ENCODE peak calls at places on chromosomes 5 and 9, in nine cellular contexts. P, D, I, Z, A, V, U, Y and G are unnamed samples.

GRCh38 chr5:77641963-77642589 is 3.6 kb upstream of the OTP start:
- DNase-seq in U (no peak), V (no peak), P (no peak), I (peak), D (no peak), Z (no peak), Y (no peak), A (no peak), G (no peak)

GRCh38 chr5:133265720-133266575 is 214.1 kb downstream of the HSPA4 start:
- DNase-seq in I (no peak), P (no peak), D (no peak), V (peak), Z (no peak), U (no peak), A (no peak), Y (peak), G (no peak)

GRCh38 chr5:9686211-9686610 is 56.1 kb upstream of the TAS2R1 start:
- DNase-seq in U (no peak), Z (no peak), P (peak), I (no peak), A (no peak), D (no peak), V (peak), Y (peak), G (peak)

GRCh38 chr5:168356592-168356991 is 65.1 kb downstream of the WWC1 start:
- DNase-seq in P (no peak), V (no peak), A (no peak), U (no peak), Z (no peak), I (no peak), D (no peak), Y (no peak), G (no peak)

GRCh38 chr9:21993893-21994525 is at the start of gene CDKN2A:
- DNase-seq in P (peak), D (peak), Y (no peak), I (peak), A (no peak), U (no peak), V (peak), Z (no peak), G (peak)

GRCh38 chr9:21813575-21814473 is 11.4 kb downstream of the MTAP start:
- DNase-seq in D (peak), Y (peak), I (peak), P (peak), V (peak), U (peak), A (peak), Z (no peak), G (peak)

GRCh38 chr9:115595951-115596742 is 478.2 kb upstream of the TNC start:
- DNase-seq in D (no peak), Z (no peak), A (no peak), U (no peak), Y (peak), P (no peak), V (peak), I (peak), G (peak)

GRCh38 chr5:96324708-96325107 is 108.3 kb downstream of the PCSK1 start:
- DNase-seq in Z (no peak), P (peak), U (no peak), Y (peak), D (no peak), A (peak), I (no peak), V (peak), G (peak)

GRCh38 chr5:88883059-88883565 is at the start of gene MEF2C:
- DNase-seq in U (peak), D (peak), I (peak), P (no peak), V (peak), Z (peak), Y (peak), A (peak), G (peak)

GRCh38 chr9:11158676-11159075 is 545.9 kb upstream of the PTPRD start:
- DNase-seq in D (no peak), P (no peak), A (no peak), Z (no peak), V (no peak), U (no peak), Y (no peak), I (no peak), G (no peak)

GRCh38 chr5:135067587-135067986 is 33.6 kb upstream of the PITX1 start:
- DNase-seq in Y (no peak), P (peak), A (no peak), D (peak), V (no peak), U (no peak), I (no peak), Z (no peak), G (no peak)

GRCh38 chr9:89710689-89711088 is 105.9 kb downstream of the GADD45G start:
- DNase-seq in Y (peak), Z (no peak), A (no peak), P (no peak), I (no peak), D (no peak), V (peak), U (no peak), G (no peak)

GRCh38 chr9:18568969-18569368 is 95.0 kb downstream of the ADAMTSL1 start:
- DNase-seq in V (no peak), U (no peak), D (no peak), A (no peak), I (no peak), Y (no peak), Z (no peak), P (no peak), G (peak)

GRCh38 chr9:2655411-2655901 is 33.9 kb downstream of the VLDLR start:
- DNase-seq in D (peak), Z (no peak), V (peak), A (no peak), I (no peak), P (peak), U (no peak), Y (peak), G (peak)

GRCh38 chr5:71528206-71528605 is 58.9 kb upstream of the MCCC2 start:
- DNase-seq in P (no peak), Z (no peak), D (no peak), U (no peak), A (no peak), V (peak), I (no peak), Y (no peak), G (peak)

GRCh38 chr9:135158572-135158937 is 71.1 kb downstream of the OLFM1 start:
- DNase-seq in V (no peak), U (no peak), P (no peak), Y (no peak), A (no peak), I (no peak), Z (no peak), D (no peak), G (no peak)

GRCh38 chr9:87684627-87685204 is 41.2 kb upstream of the CTSL start:
- DNase-seq in P (no peak), Y (no peak), V (peak), D (no peak), I (peak), A (peak), U (peak), Z (peak), G (peak)

GRCh38 chr5:123423278-123424149 is at the start of gene CEP120:
- DNase-seq in V (peak), P (peak), Y (peak), D (peak), U (peak), Z (peak), A (peak), I (peak), G (peak)

GRCh38 chr5:40166757-40167156 is 513.0 kb upstream of the PTGER4 start:
- DNase-seq in Z (no peak), I (no peak), V (peak), D (no peak), U (no peak), P (no peak), A (no peak), Y (peak), G (peak)

GRCh38 chr9:131525643-131526565 is 5.2 kb downstream of the UCK1 start:
- DNase-seq in A (no peak), Y (no peak), U (no peak), D (no peak), I (no peak), V (no peak), P (no peak), Z (no peak), G (no peak)

GRCh38 chr5:73786043-73786831 is 160.2 kb downstream of the ARHGEF28 start:
- DNase-seq in Y (no peak), U (no peak), A (no peak), V (no peak), I (no peak), D (no peak), Z (no peak), P (no peak), G (no peak)

DNA sequence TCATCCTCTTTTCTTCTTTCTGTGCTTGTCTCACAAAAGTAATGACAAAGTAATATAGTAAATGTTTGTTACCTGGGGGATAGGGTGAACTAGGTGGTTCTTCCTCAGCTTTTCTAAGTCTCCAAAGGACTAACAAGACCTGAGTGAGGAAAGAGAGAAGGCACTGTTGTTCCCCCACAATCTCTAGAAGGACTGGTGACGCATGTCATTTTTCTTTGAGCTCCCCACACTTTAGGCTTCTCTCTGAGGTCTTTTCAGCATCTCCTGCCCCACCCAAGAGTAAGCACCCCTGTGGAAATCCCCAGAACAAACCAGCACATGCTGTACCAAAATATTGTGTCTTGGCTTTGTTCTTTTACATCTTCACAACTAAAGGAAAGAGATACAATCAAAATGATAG is 2.4 kb upstream of the IL7R start:
- DNase-seq in A (no peak), I (no peak), V (no peak), D (no peak), P (no peak), Y (no peak), Z (no peak), U (no peak), G (no peak)
- H3K27ac ChIP-seq in A (no peak), I (no peak), V (no peak), D (peak), P (no peak), Y (no peak), Z (no peak), U (no peak), G (no peak)

DNA sequence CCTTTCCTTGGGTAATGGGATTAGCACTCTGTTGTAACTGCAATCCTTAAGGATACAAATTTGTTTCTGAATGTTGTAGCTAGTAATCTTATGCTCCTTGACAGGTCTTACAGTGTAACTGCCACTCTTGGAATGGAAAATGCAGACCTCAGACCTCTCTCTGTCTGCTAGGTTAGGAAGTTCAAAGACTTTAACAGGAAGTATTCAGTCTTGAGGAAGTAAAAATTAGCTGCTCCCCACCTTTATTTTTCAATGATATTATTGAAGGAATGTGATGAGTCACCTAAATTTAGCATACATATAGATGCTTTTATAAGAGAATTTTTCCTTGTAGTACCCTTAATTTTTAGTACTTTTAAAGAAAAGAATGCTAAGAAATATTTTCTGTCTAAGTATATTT is 71.5 kb downstream of the PAM start:
- DNase-seq in I (peak), A (peak), D (no peak), U (no peak), V (no peak), Z (no peak), P (peak), Y (no peak), G (no peak)
- H2AFZ ChIP-seq in I (no peak), A (no peak), D (no peak), U (no peak), V (no peak), Z (no peak), P (no peak), Y (no peak), G (no peak)

GRCh38 chr9:127895811-127896210 is 3.6 kb downstream of the ST6GALNAC6 start:
- DNase-seq in A (no peak), D (no peak), V (no peak), Y (no peak), P (no peak), Z (no peak), I (no peak), U (no peak), G (no peak)

GRCh38 chr9:127899200-127899943 is at the start of gene ST6GALNAC6:
- DNase-seq in Z (peak), A (no peak), V (peak), D (peak), P (no peak), Y (peak), U (peak), I (peak), G (peak)

GRCh38 chr9:127896395-127897193 is 2.8 kb downstream of the ST6GALNAC6 start:
- DNase-seq in D (no peak), V (no peak), P (no peak), U (no peak), Y (no peak), Z (no peak), I (no peak), A (no peak), G (no peak)

GRCh38 chr9:127898433-127899199 is 787 bp downstream of the ST6GALNAC6 start:
- DNase-seq in U (no peak), Z (peak), P (no peak), A (no peak), I (peak), V (peak), D (peak), Y (peak), G (peak)

DNA sequence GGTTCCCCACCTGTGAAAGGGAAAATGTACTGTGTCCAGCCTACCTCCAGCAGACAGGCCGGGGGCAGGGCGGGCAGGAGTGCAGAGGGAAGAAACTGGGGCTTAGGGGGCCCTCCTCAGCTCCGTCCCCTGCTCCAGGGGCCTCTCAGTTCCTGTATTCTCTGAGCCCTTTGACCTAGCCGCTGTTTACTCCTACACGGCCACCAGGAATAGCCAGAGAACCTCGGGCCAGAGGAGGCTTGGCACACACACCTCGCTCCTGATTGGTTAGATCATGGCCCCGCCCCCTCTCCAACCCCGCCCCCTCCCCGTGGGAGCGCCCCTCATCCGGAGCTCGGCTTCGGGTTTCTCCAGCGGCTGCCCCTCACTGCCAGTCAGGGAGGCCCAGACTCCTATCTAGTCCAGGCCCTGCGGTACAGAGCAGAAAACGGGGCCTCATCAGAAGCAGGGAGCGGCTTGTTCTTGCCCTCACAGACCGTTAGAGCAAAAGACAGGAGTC is 2.2 kb downstream of the ST6GALNAC6 start:
- DNase-seq in Y (peak), A (no peak), Z (peak), D (peak), V (peak), U (peak), P (no peak), I (peak), G (peak)
- H3K4me3 ChIP-seq in Y (no peak), A (no peak), Z (peak), D (peak), V (peak), U (no peak), P (no peak), I (peak), G (peak)

DNA sequence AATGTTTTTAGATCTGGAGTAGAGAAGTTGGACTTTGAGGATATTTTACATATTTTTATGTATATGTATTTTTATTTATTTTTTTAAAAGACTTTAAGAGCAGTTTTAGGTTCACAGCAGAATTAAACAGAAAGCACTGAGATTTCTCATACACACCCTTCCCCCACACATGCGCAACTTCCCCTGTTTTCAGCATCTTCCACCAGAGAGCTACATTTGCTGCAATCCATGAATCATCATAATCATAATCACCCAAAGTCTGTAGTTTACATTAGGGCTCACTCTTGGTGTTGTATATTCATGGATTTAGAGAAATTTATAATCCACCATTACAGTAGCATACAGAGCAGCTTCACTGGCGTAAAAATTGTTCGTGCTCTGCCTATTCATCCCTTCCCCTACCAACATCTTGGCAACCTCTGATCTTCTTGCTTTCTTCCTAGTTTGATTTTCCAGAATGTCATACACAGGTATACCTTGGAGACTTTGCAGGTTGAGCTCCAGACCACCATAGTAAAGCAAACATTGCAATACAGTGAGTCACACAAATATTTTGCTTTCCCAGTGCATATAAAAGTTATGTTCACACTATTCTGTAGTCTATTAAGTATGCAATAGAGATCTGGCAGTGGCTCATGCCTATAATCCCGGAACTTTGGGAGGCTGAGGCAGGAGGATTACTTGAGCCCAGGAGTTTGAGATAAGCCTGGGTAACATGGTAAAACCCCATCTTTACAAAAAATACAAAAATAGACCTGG is 9.6 kb upstream of the CCDC171 start:
- DNase-seq in I (no peak), V (no peak), P (peak), U (no peak), Y (no peak), A (no peak), Z (no peak), D (no peak), G (peak)
- H3K27ac ChIP-seq in I (no peak), V (no peak), P (no peak), U (no peak), Y (no peak), A (no peak), Z (no peak), D (no peak), G (no peak)

GRCh38 chr5:32312194-32312681 is 501 bp downstream of the MTMR12 start:
- DNase-seq in V (peak), A (no peak), P (peak), D (peak), I (peak), Y (peak), U (peak), Z (peak), G (peak)
- H2AFZ ChIP-seq in V (peak), A (no peak), P (peak), D (peak), I (peak), Y (peak), U (peak), Z (peak), G (peak)

GRCh38 chr9:133844876-133845658 is 106.9 kb upstream of the SARDH start:
- DNase-seq in D (no peak), V (peak), Z (peak), Y (peak), A (no peak), I (no peak), P (no peak), U (no peak), G (no peak)

GRCh38 chr9:133845659-133845947 is 107.5 kb upstream of the SARDH start:
- DNase-seq in D (no peak), P (no peak), U (no peak), Y (no peak), V (no peak), I (no peak), A (no peak), Z (no peak), G (no peak)

GRCh38 chr9:133843751-133844373 is 105.7 kb upstream of the SARDH start:
- DNase-seq in I (no peak), Y (no peak), P (no peak), V (no peak), A (no peak), Z (no peak), U (no peak), D (no peak), G (no peak)

GRCh38 chr9:133843250-133843649 is 105.1 kb upstream of the SARDH start:
- DNase-seq in V (no peak), D (no peak), I (no peak), Y (no peak), Z (no peak), A (no peak), U (no peak), P (no peak), G (no peak)

GRCh38 chr9:133844431-133844830 is 106.3 kb upstream of the SARDH start:
- DNase-seq in D (no peak), Z (no peak), V (no peak), P (no peak), U (no peak), Y (no peak), A (no peak), I (no peak), G (no peak)
- H3K4me3 ChIP-seq in D (no peak), Z (no peak), V (no peak), P (no peak), U (no peak), Y (no peak), A (no peak), I (no peak), G (no peak)

GRCh38 chr9:79384091-79384490 is 187.7 kb upstream of the TLE4 start:
- DNase-seq in I (no peak), V (no peak), A (no peak), P (no peak), D (no peak), U (no peak), Y (no peak), Z (no peak), G (no peak)

GRCh38 chr9:79383096-79383495 is 188.7 kb upstream of the TLE4 start:
- DNase-seq in P (no peak), Y (no peak), U (no peak), I (no peak), V (no peak), A (no peak), D (no peak), Z (no peak), G (no peak)

GRCh38 chr9:79382468-79382867 is 189.3 kb upstream of the TLE4 start:
- DNase-seq in D (no peak), U (no peak), Y (peak), P (no peak), A (no peak), I (no peak), Z (no peak), V (peak), G (no peak)

GRCh38 chr9:79384506-79384905 is 187.3 kb upstream of the TLE4 start:
- DNase-seq in U (no peak), D (no peak), I (no peak), P (no peak), A (no peak), Y (peak), Z (no peak), V (peak), G (no peak)

GRCh38 chr9:79382044-79382443 is 189.7 kb upstream of the TLE4 start:
- DNase-seq in P (no peak), A (no peak), I (peak), U (peak), V (no peak), D (no peak), Y (no peak), Z (no peak), G (no peak)
- H3K27ac ChIP-seq in P (no peak), A (no peak), I (peak), U (no peak), V (no peak), D (no peak), Y (no peak), Z (no peak), G (no peak)

GRCh38 chr9:126327016-126327749 is 554 bp downstream of the MVB12B start:
- DNase-seq in D (peak), V (no peak), I (peak), Z (no peak), U (no peak), A (no peak), P (no peak), Y (no peak), G (peak)

GRCh38 chr9:126325779-126326178 is 850 bp upstream of the MVB12B start:
- DNase-seq in P (no peak), U (no peak), V (no peak), A (no peak), Z (no peak), Y (no peak), D (no peak), I (no peak), G (no peak)

GRCh38 chr9:126328415-126328814 is 1.8 kb downstream of the MVB12B start:
- DNase-seq in P (no peak), Y (no peak), A (no peak), Z (no peak), V (no peak), D (no peak), U (no peak), I (no peak), G (no peak)

GRCh38 chr9:126327750-126328120 is 1.1 kb downstream of the MVB12B start:
- DNase-seq in D (no peak), I (peak), Y (no peak), P (no peak), U (no peak), V (no peak), Z (no peak), A (no peak), G (no peak)

GRCh38 chr9:126326228-126327015 is at the start of gene MVB12B:
- DNase-seq in U (peak), A (no peak), Z (peak), V (no peak), P (no peak), I (peak), D (peak), Y (no peak), G (peak)
- H2AFZ ChIP-seq in U (peak), A (peak), Z (no peak), V (peak), P (peak), I (peak), D (no peak), Y (peak), G (peak)